ENCODE peak calls at places on chromosomes 12 and 14, in nine cellular contexts. A is foreskin fibroblast; L is mucosa of descending colon; H is activated naive CD8-positive, alpha-beta T cell treated with anti-CD3 and anti-CD28 coated beads for 36 hours; V is HT1080; K is mucosa of gallbladder; G is upper lobe of left lung; W is T-helper 17 cell; S is fibroblast of mammary gland. N is an unnamed sample.

GRCh38 chr12:110935588-110935987 is 15.2 kb upstream of the MYL2 start:
- DNase-seq in G (no peak), A (no peak), S (no peak), K (no peak), V (no peak), L (no peak), W (no peak), H (no peak), N (no peak)

GRCh38 chr12:118611770-118612169 is 235.4 kb downstream of the SUDS3 start:
- DNase-seq in S (no peak), K (no peak), G (no peak), W (no peak), V (no peak), H (no peak), A (no peak), L (no peak), N (no peak)

GRCh38 chr12:93243689-93244513 is 133.8 kb upstream of the NUDT4 start:
- DNase-seq in G (no peak), W (no peak), S (peak), A (peak), K (peak), V (peak), L (no peak), H (peak), N (no peak)

GRCh38 chr12:132873724-132874123 is 13.7 kb downstream of the CHFR start:
- DNase-seq in G (no peak), W (no peak), A (no peak), H (peak), V (no peak), S (no peak), K (no peak), L (no peak), N (no peak)

GRCh38 chr14:102983496-102983895 is 61.0 kb downstream of the AMN start:
- DNase-seq in K (no peak), H (no peak), A (no peak), L (no peak), V (no peak), W (no peak), S (no peak), G (no peak), N (no peak)

GRCh38 chr12:90024261-90024660 is 315.6 kb upstream of the ATP2B1 start:
- DNase-seq in H (no peak), L (no peak), K (no peak), A (peak), W (no peak), S (no peak), G (no peak), V (no peak), N (no peak)

GRCh38 chr14:74510955-74511354 is 17.4 kb downstream of the ISCA2 start:
- DNase-seq in V (peak), W (no peak), L (peak), S (peak), G (peak), A (peak), K (no peak), H (no peak), N (no peak)

GRCh38 chr14:23376477-23377200 is at the start of gene CMTM5:
- DNase-seq in K (no peak), H (no peak), G (no peak), S (no peak), L (no peak), W (no peak), V (no peak), A (no peak), N (no peak)

GRCh38 chr14:93939304-93940229 is 12.4 kb downstream of the FAM181A start:
- DNase-seq in S (peak), V (peak), H (peak), W (peak), A (peak), L (peak), G (peak), K (peak), N (peak)

GRCh38 chr12:58966939-58967338 is 46.6 kb upstream of the LRIG3 start:
- DNase-seq in L (no peak), H (no peak), A (peak), K (no peak), V (no peak), W (no peak), S (peak), G (no peak), N (no peak)

GRCh38 chr12:128402481-128402880 is 135.5 kb downstream of the TMEM132C start:
- DNase-seq in A (no peak), G (no peak), S (no peak), H (no peak), W (no peak), K (no peak), L (no peak), V (no peak), N (no peak)

GRCh38 chr12:114166360-114166759 is 200.2 kb upstream of the RBM19 start:
- DNase-seq in K (peak), L (no peak), A (peak), W (no peak), H (no peak), V (peak), G (no peak), S (peak), N (no peak)

GRCh38 chr12:69672195-69672594 is 26.9 kb downstream of the BEST3 start:
- DNase-seq in L (no peak), H (no peak), A (no peak), G (no peak), K (no peak), V (no peak), W (no peak), S (no peak), N (no peak)

GRCh38 chr12:2678416-2678815 is 116.4 kb upstream of the FKBP4 start:
- DNase-seq in V (no peak), L (no peak), K (no peak), A (no peak), G (peak), W (no peak), S (no peak), H (no peak), N (no peak)

GRCh38 chr12:67772276-67773169 is 124.0 kb downstream of the DYRK2 start:
- DNase-seq in A (peak), G (no peak), L (no peak), W (no peak), K (no peak), V (no peak), S (peak), H (no peak), N (no peak)

GRCh38 chr14:36254020-36254614 is 66.3 kb downstream of the MBIP start:
- DNase-seq in V (peak), H (no peak), W (no peak), S (peak), L (no peak), G (no peak), A (peak), K (no peak), N (no peak)

GRCh38 chr12:104498211-104498801 is 41.6 kb downstream of the CHST11 start:
- DNase-seq in V (peak), A (no peak), S (peak), W (no peak), K (no peak), L (no peak), G (no peak), H (no peak), N (no peak)

GRCh38 chr14:22846811-22847307 is 10.5 kb downstream of the MMP14 start:
- DNase-seq in G (peak), S (no peak), V (no peak), H (no peak), L (no peak), K (no peak), A (peak), W (no peak), N (no peak)

GRCh38 chr14:59133202-59133601 is 55.3 kb upstream of the DAAM1 start:
- DNase-seq in A (peak), H (no peak), K (no peak), W (no peak), L (no peak), G (no peak), V (no peak), S (peak), N (no peak)

GRCh38 chr14:65658202-65658601 is 245.7 kb downstream of the FUT8 start:
- DNase-seq in V (peak), S (peak), H (no peak), L (no peak), G (no peak), W (no peak), A (peak), K (no peak), N (no peak)

GRCh38 chr12:104840262-104840661 is 117.8 kb downstream of the SLC41A2 start:
- DNase-seq in V (no peak), L (no peak), W (no peak), K (no peak), S (no peak), A (no peak), G (no peak), H (no peak), N (no peak)

GRCh38 chr14:99601301-99601945 is 2.6 kb downstream of the CCDC85C start:
- DNase-seq in G (no peak), V (no peak), K (peak), H (no peak), S (peak), W (no peak), L (no peak), A (no peak), N (no peak)

GRCh38 chr14:75280448-75280830 is 1.8 kb downstream of the FOS start:
- DNase-seq in V (no peak), S (no peak), L (no peak), G (no peak), H (no peak), W (no peak), A (no peak), K (no peak), N (no peak)

GRCh38 chr14:61188196-61188595 is 92.9 kb downstream of the TMEM30B start:
- DNase-seq in A (peak), K (no peak), W (no peak), L (no peak), V (no peak), S (no peak), G (peak), H (no peak), N (no peak)

GRCh38 chr12:119082496-119082895 is 96.2 kb upstream of the HSPB8 start:
- DNase-seq in V (no peak), L (no peak), G (peak), A (no peak), K (no peak), H (no peak), S (no peak), W (no peak), N (no peak)

GRCh38 chr14:50985816-50986396 is 41.6 kb upstream of the PYGL start:
- DNase-seq in A (no peak), H (no peak), V (no peak), K (no peak), W (no peak), S (no peak), G (no peak), L (no peak), N (no peak)

GRCh38 chr12:119603767-119604166 is 10.2 kb downstream of the TMEM233 start:
- DNase-seq in G (no peak), S (no peak), A (no peak), H (no peak), L (no peak), W (no peak), K (no peak), V (no peak), N (no peak)

GRCh38 chr14:41047763-41048162 is 558.9 kb upstream of the LRFN5 start:
- DNase-seq in K (no peak), L (no peak), A (no peak), G (no peak), W (no peak), S (no peak), H (no peak), V (no peak), N (no peak)

GRCh38 chr12:13905795-13906194 is 75.6 kb downstream of the GRIN2B start:
- DNase-seq in S (no peak), W (no peak), V (no peak), K (no peak), G (no peak), H (no peak), L (no peak), A (no peak), N (no peak)

GRCh38 chr14:74531467-74531866 is 37.9 kb downstream of the ISCA2 start:
- DNase-seq in W (no peak), A (peak), L (peak), S (peak), V (peak), K (peak), H (no peak), G (no peak), N (no peak)

GRCh38 chr14:21382095-21382494 is 1.7 kb downstream of the SUPT16H start:
- DNase-seq in S (no peak), W (no peak), A (no peak), V (no peak), K (no peak), G (no peak), L (no peak), H (no peak), N (no peak)